ENCODE peak calls at places on chromosomes 1 and 21, in eight cellular contexts. Z is uterus, M is HepG2, J is fibroblast of lung, P is left ventricle myocardium inferior, W is OCI-LY7, C is hepatocyte, N is astrocyte. G is an unnamed sample.

GRCh38 chr1:214548988-214549387 is 2.4 kb downstream of the PTPN14 start:
- DNase-seq in Z (peak), M (no peak), J (peak), P (peak), W (no peak), C (no peak), N (peak), G (no peak)

GRCh38 chr1:30068787-30069472 is 654.5 kb downstream of the MATN1 start:
- DNase-seq in Z (no peak), M (no peak), J (no peak), P (no peak), W (no peak), C (no peak), N (no peak), G (no peak)

GRCh38 chr1:31181515-31182343 is 58.0 kb downstream of the NKAIN1 start:
- DNase-seq in Z (no peak), M (peak), J (peak), P (peak), W (peak), C (peak), N (no peak), G (peak)

GRCh38 chr1:98839840-98840239 is 164.8 kb downstream of the PLPPR5 start:
- DNase-seq in Z (no peak), M (no peak), J (peak), P (no peak), W (no peak), C (no peak), N (no peak), G (no peak)

GRCh38 chr1:155847823-155848529 is 9.0 kb downstream of the GON4L start:
- DNase-seq in Z (no peak), M (no peak), J (no peak), P (no peak), W (no peak), C (no peak), N (no peak), G (no peak)

GRCh38 chr1:231421616-231421970 is 494 bp downstream of the EGLN1 start:
- DNase-seq in Z (peak), M (no peak), J (peak), P (peak), W (peak), C (peak), N (no peak), G (peak)

GRCh38 chr1:7346070-7346596 is 425.0 kb upstream of the VAMP3 start:
- DNase-seq in Z (no peak), M (no peak), J (no peak), P (no peak), W (no peak), C (no peak), N (no peak), G (no peak)

GRCh38 chr1:200867018-200867811 is 5.6 kb upstream of the GPR25 start:
- DNase-seq in Z (no peak), M (no peak), J (peak), P (peak), W (no peak), C (no peak), N (peak), G (no peak)

GRCh38 chr21:42547001-42547905 is 33.6 kb downstream of the SLC37A1 start:
- DNase-seq in Z (no peak), M (no peak), J (no peak), P (no peak), W (no peak), C (no peak), N (no peak), G (no peak)

GRCh38 chr1:17016317-17016661 is 4.6 kb upstream of the ATP13A2 start:
- DNase-seq in Z (no peak), M (no peak), J (peak), P (no peak), W (no peak), C (no peak), N (peak), G (no peak)

GRCh38 chr1:175792126-175792525 is 48.7 kb upstream of the TNR start:
- DNase-seq in Z (no peak), M (no peak), J (no peak), P (no peak), W (no peak), C (no peak), N (no peak), G (no peak)

GRCh38 chr1:160256396-160257046 is 5.8 kb downstream of the DCAF8 start:
- DNase-seq in Z (no peak), M (no peak), J (peak), P (no peak), W (no peak), C (peak), N (peak), G (no peak)

GRCh38 chr1:12643079-12643478 is 806 bp upstream of the AADACL4 start:
- DNase-seq in Z (no peak), M (no peak), J (no peak), P (no peak), W (no peak), C (no peak), N (no peak), G (no peak)
- TF ChIP-seq CTCF in Z (no peak), M (no peak), J (no peak), P (no peak), W (no peak), C (no peak), N (no peak), G (no peak)

DNA sequence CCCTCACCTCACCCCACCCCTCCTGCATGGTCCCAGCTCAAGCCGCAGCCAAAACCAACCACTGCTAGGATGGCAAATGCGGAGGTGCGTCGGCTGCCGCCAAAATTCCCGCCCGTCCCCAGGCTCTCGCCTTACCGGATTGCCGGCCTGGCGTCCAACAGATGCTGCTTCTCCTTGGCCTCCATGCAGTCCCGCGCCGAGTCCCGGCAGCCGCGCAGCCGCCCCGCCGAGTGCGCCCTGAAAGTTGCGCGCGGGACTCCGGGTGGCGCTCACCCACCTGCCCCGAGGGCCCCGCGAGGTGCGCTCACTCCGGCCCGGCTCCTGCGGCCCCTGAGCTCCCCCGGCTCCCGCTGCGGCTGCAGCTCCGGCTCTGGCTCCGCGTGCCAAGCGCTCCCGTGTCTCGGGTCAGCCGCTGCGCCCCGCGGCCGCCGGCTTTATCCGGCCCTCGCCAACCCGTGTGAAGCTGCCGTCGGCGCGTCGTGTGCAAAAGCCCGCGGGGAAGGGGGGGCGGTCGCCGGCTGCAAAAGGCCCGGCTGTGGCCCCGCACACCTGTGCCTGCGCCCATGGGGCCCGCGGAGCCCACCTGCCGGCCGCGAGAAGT is at the start of gene SLC30A2:
- DNase-seq in Z (no peak), M (no peak), J (no peak), P (no peak), W (no peak), C (peak), N (no peak), G (peak)
- H3K4me3 ChIP-seq in Z (no peak), M (no peak), J (no peak), P (peak), W (no peak), C (peak), N (no peak), G (peak)

GRCh38 chr1:153352523-153352922 is 3.9 kb upstream of the PGLYRP4 start:
- DNase-seq in Z (peak), M (peak), J (peak), P (peak), W (peak), C (peak), N (peak), G (peak)
- TF ChIP-seq CTCF in Z (peak), M (peak), J (peak), P (peak), W (peak), C (peak), N (peak), G (peak)

GRCh38 chr1:42952353-42953001 is 6.2 kb downstream of the SLC2A1 start:
- DNase-seq in Z (no peak), M (no peak), J (no peak), P (no peak), W (peak), C (no peak), N (no peak), G (no peak)
- H3K4me3 ChIP-seq in Z (no peak), M (peak), J (no peak), P (no peak), W (peak), C (no peak), N (no peak), G (no peak)

GRCh38 chr1:210747890-210748289 is 386.1 kb downstream of the KCNH1 start:
- DNase-seq in Z (no peak), M (no peak), J (no peak), P (no peak), W (no peak), C (no peak), N (no peak), G (no peak)
- TF ChIP-seq CTCF in Z (no peak), M (no peak), J (no peak), P (no peak), W (no peak), C (no peak), N (no peak), G (no peak)

DNA sequence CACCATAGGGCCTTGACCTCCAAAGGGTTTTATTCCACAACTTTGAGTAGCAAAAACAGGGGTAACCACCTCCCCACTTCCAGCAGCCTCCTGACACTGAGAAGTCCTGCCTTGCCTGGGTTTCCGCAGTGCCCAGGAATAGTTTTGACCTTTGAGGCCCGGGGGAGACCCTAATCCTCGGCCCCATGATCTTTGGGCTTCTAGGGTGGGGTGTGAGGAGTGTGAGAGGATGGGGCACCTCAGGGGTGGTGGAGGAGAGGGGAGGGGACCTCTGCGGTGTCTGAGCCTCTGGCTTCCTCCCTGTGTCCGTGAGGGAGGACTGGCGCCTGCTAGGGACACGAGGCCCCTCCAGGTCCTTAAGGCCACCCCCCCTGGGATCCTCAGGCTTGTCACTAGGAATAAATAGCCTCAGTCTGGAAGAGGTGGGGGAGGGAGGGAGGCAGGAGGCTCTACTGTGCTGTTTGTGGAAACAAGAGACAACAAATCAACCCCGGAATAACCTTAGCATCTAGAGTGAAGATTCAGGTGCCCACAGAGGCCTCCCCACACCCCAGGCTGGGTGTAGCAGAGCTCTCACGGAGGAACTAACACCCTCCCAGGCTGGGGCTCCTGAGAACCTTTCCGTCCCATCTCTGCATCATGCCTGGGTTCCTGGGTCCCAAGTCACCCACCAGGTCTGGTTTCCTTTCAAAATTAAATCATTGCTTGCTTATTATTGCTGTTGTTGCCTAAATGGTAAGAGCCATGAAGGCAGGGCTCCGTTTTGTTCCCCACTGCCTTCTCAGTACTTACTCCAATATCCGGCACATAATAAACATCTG is 904 bp upstream of the FHL3 start:
- DNase-seq in Z (peak), M (no peak), J (no peak), P (peak), W (no peak), C (no peak), N (no peak), G (no peak)
- H3K4me3 ChIP-seq in Z (peak), M (peak), J (peak), P (peak), W (no peak), C (peak), N (peak), G (peak)

GRCh38 chr1:109652446-109652845 is 3.5 kb upstream of the GSTM4 start:
- DNase-seq in Z (no peak), M (no peak), J (no peak), P (no peak), W (no peak), C (no peak), N (no peak), G (no peak)

GRCh38 chr1:109644670-109645069 is 11.2 kb upstream of the GSTM4 start:
- DNase-seq in Z (no peak), M (no peak), J (peak), P (no peak), W (no peak), C (peak), N (no peak), G (no peak)

GRCh38 chr1:109653286-109653685 is 2.6 kb upstream of the GSTM4 start:
- DNase-seq in Z (no peak), M (no peak), J (no peak), P (no peak), W (no peak), C (no peak), N (no peak), G (no peak)

GRCh38 chr1:109650609-109651008 is 5.3 kb upstream of the GSTM4 start:
- DNase-seq in Z (no peak), M (no peak), J (no peak), P (no peak), W (no peak), C (no peak), N (peak), G (no peak)

GRCh38 chr1:109649380-109649987 is 6.4 kb upstream of the GSTM4 start:
- DNase-seq in Z (no peak), M (no peak), J (peak), P (no peak), W (no peak), C (no peak), N (peak), G (no peak)
- TF ChIP-seq CTCF in Z (peak), M (peak), J (peak), P (peak), W (peak), C (peak), N (peak), G (no peak)

GRCh38 chr1:151193856-151194255 is 3.9 kb upstream of the VPS72 start:
- DNase-seq in Z (no peak), M (no peak), J (no peak), P (no peak), W (no peak), C (no peak), N (no peak), G (no peak)

GRCh38 chr1:151198254-151199127 is at the start of gene PIP5K1A:
- DNase-seq in Z (peak), M (peak), J (peak), P (peak), W (peak), C (peak), N (peak), G (peak)

GRCh38 chr1:151197863-151198253 is 494 bp upstream of the PIP5K1A start:
- DNase-seq in Z (no peak), M (peak), J (no peak), P (no peak), W (no peak), C (peak), N (no peak), G (peak)

GRCh38 chr1:151193304-151193703 is 3.3 kb upstream of the VPS72 start:
- DNase-seq in Z (no peak), M (no peak), J (no peak), P (no peak), W (no peak), C (no peak), N (no peak), G (no peak)

GRCh38 chr1:151196292-151196800 is 2.0 kb upstream of the PIP5K1A start:
- DNase-seq in Z (peak), M (peak), J (peak), P (peak), W (peak), C (peak), N (peak), G (peak)
- H3K4me3 ChIP-seq in Z (no peak), M (peak), J (peak), P (peak), W (peak), C (no peak), N (peak), G (peak)

GRCh38 chr1:224170748-224171478 is 12.1 kb upstream of the DEGS1 start:
- DNase-seq in Z (no peak), M (peak), J (no peak), P (no peak), W (peak), C (no peak), N (no peak), G (peak)
- TF ChIP-seq CTCF in Z (no peak), M (peak), J (peak), P (peak), W (peak), C (peak), N (peak), G (peak)